ENCODE peak calls at places on chromosomes 13 and 19, in six cellular contexts. One of them, this sample, is unnamed.
A peak's percentile ranks its signal among the peaks of the same experiment; 100 is the strongest.

GRCh38 chr13:36919206-36919832 is 719 bp downstream of the SMAD9 start:
- DNase-seq in trophoblast cell: peak; percentile 35
- DNase-seq in IMR-90: peak; percentile 17
- DNase-seq in H9: peak; percentile 58
- DNase-seq in mesenchymal stem cell: peak; percentile 65
- DNase-seq in H1: peak; percentile 67
- DNase-seq in this sample: peak; percentile 37

GRCh38 chr13:101406787-101407186 is 9.5 kb downstream of the NALCN start:
- DNase-seq in trophoblast cell: peak; percentile 57
- DNase-seq in IMR-90: no peak
- DNase-seq in H9: no peak
- DNase-seq in mesenchymal stem cell: no peak
- DNase-seq in H1: no peak
- DNase-seq in this sample: no peak

GRCh38 chr19:485583-486236 is 10.6 kb upstream of the MADCAM1 start:
- DNase-seq in trophoblast cell: no peak
- DNase-seq in IMR-90: no peak
- DNase-seq in H9: no peak
- DNase-seq in mesenchymal stem cell: peak; percentile 76
- DNase-seq in H1: no peak
- DNase-seq in this sample: peak; percentile 75

GRCh38 chr13:75934889-75935288 is 298.8 kb downstream of the LMO7 start:
- DNase-seq in trophoblast cell: no peak
- DNase-seq in IMR-90: peak; percentile 62
- DNase-seq in H9: no peak
- DNase-seq in mesenchymal stem cell: peak; percentile 34
- DNase-seq in H1: no peak
- DNase-seq in this sample: no peak

GRCh38 chr19:6064016-6064702 is 46.1 kb downstream of the RFX2 start:
- DNase-seq in trophoblast cell: peak; percentile 77
- DNase-seq in IMR-90: no peak
- DNase-seq in H9: no peak
- DNase-seq in mesenchymal stem cell: no peak
- DNase-seq in H1: no peak
- DNase-seq in this sample: no peak

GRCh38 chr19:57351867-57352266 is 796 bp downstream of the ZNF304 start:
- DNase-seq in trophoblast cell: no peak
- DNase-seq in IMR-90: peak; percentile 4
- DNase-seq in H9: no peak
- DNase-seq in mesenchymal stem cell: peak; percentile 43
- DNase-seq in H1: no peak
- DNase-seq in this sample: no peak

GRCh38 chr13:59274958-59275727 is 888.6 kb downstream of the DIAPH3 start:
- DNase-seq in trophoblast cell: no peak
- DNase-seq in IMR-90: no peak
- DNase-seq in H9: no peak
- DNase-seq in mesenchymal stem cell: no peak
- DNase-seq in H1: no peak
- DNase-seq in this sample: no peak

GRCh38 chr19:16628984-16629691 is 1.1 kb upstream of the MED26 start:
- DNase-seq in trophoblast cell: no peak
- DNase-seq in IMR-90: peak; percentile 72
- DNase-seq in H9: no peak
- DNase-seq in mesenchymal stem cell: peak; percentile 71
- DNase-seq in H1: no peak
- DNase-seq in this sample: no peak

GRCh38 chr19:46967578-46968018 is 52.0 kb upstream of the NPAS1 start:
- DNase-seq in trophoblast cell: no peak
- DNase-seq in IMR-90: no peak
- DNase-seq in H9: no peak
- DNase-seq in mesenchymal stem cell: no peak
- DNase-seq in H1: no peak
- DNase-seq in this sample: no peak

GRCh38 chr19:1101337-1101698 is 2.5 kb upstream of the GPX4 start:
- DNase-seq in trophoblast cell: no peak
- DNase-seq in IMR-90: no peak
- DNase-seq in H9: no peak
- DNase-seq in mesenchymal stem cell: no peak
- DNase-seq in H1: no peak
- DNase-seq in this sample: no peak

GRCh38 chr19:40831502-40832430 is 18.5 kb downstream of the CYP2A6 start:
- DNase-seq in trophoblast cell: peak; percentile 92
- DNase-seq in IMR-90: peak; percentile 97
- DNase-seq in H9: no peak
- DNase-seq in mesenchymal stem cell: peak; percentile 98
- DNase-seq in H1: no peak
- DNase-seq in this sample: no peak

GRCh38 chr13:27120811-27121210 is 50.8 kb downstream of the USP12 start:
- DNase-seq in trophoblast cell: no peak
- DNase-seq in IMR-90: peak; percentile 28
- DNase-seq in H9: no peak
- DNase-seq in mesenchymal stem cell: no peak
- DNase-seq in H1: no peak
- DNase-seq in this sample: no peak

GRCh38 chr13:65787087-65787486 is 1443.0 kb downstream of the PCDH9 start:
- DNase-seq in trophoblast cell: no peak
- DNase-seq in IMR-90: peak; percentile 27
- DNase-seq in H9: no peak
- DNase-seq in mesenchymal stem cell: no peak
- DNase-seq in H1: no peak
- DNase-seq in this sample: no peak

GRCh38 chr19:29098863-29099481 is 114.0 kb downstream of the UQCRFS1 start:
- DNase-seq in trophoblast cell: peak; percentile 83
- DNase-seq in IMR-90: peak; percentile 77
- DNase-seq in H9: no peak
- DNase-seq in mesenchymal stem cell: no peak
- DNase-seq in H1: no peak
- DNase-seq in this sample: no peak

GRCh38 chr19:28327905-28328304 is 885.0 kb downstream of the UQCRFS1 start:
- DNase-seq in trophoblast cell: no peak
- DNase-seq in IMR-90: no peak
- DNase-seq in H9: no peak
- DNase-seq in mesenchymal stem cell: no peak
- DNase-seq in H1: no peak
- DNase-seq in this sample: no peak

GRCh38 chr13:46983881-46984280 is 87.0 kb upstream of the HTR2A start:
- DNase-seq in trophoblast cell: no peak
- DNase-seq in IMR-90: peak; percentile 76
- DNase-seq in H9: no peak
- DNase-seq in mesenchymal stem cell: peak; percentile 55
- DNase-seq in H1: no peak
- DNase-seq in this sample: no peak

GRCh38 chr19:3723883-3724282 is 15.7 kb downstream of the TJP3 start:
- DNase-seq in trophoblast cell: no peak
- DNase-seq in IMR-90: no peak
- DNase-seq in H9: no peak
- DNase-seq in mesenchymal stem cell: no peak
- DNase-seq in H1: no peak
- DNase-seq in this sample: no peak

GRCh38 chr19:11225172-11225571 is 14.2 kb upstream of the ANGPTL8 start:
- DNase-seq in trophoblast cell: no peak
- DNase-seq in IMR-90: no peak
- DNase-seq in H9: no peak
- DNase-seq in mesenchymal stem cell: no peak
- DNase-seq in H1: no peak
- DNase-seq in this sample: no peak

GRCh38 chr13:43487885-43488284 is 298.9 kb downstream of the ENOX1 start:
- DNase-seq in trophoblast cell: no peak
- DNase-seq in IMR-90: no peak
- DNase-seq in H9: no peak
- DNase-seq in mesenchymal stem cell: no peak
- DNase-seq in H1: no peak
- DNase-seq in this sample: no peak

GRCh38 chr19:35556846-35557538 is 6.5 kb downstream of the ATP4A start:
- DNase-seq in trophoblast cell: no peak
- DNase-seq in IMR-90: no peak
- DNase-seq in H9: no peak
- DNase-seq in mesenchymal stem cell: no peak
- DNase-seq in H1: no peak
- DNase-seq in this sample: no peak

GRCh38 chr19:1424182-1424955 is 13.8 kb upstream of the RPS15 start:
- DNase-seq in trophoblast cell: no peak
- DNase-seq in IMR-90: no peak
- DNase-seq in H9: no peak
- DNase-seq in mesenchymal stem cell: no peak
- DNase-seq in H1: no peak
- DNase-seq in this sample: no peak

GRCh38 chr13:27338816-27339215 is 68.2 kb downstream of the RASL11A start:
- DNase-seq in trophoblast cell: no peak
- DNase-seq in IMR-90: no peak
- DNase-seq in H9: peak; percentile 77
- DNase-seq in mesenchymal stem cell: peak; percentile 47
- DNase-seq in H1: no peak
- DNase-seq in this sample: no peak

GRCh38 chr13:103282571-103283450 is 216.6 kb upstream of the SLC10A2 start:
- DNase-seq in trophoblast cell: peak; percentile 94
- DNase-seq in IMR-90: peak; percentile 49
- DNase-seq in H9: no peak
- DNase-seq in mesenchymal stem cell: peak; percentile 47
- DNase-seq in H1: no peak
- DNase-seq in this sample: no peak
- H2AFZ ChIP-seq in trophoblast cell: no peak overlapping the region
- H2AFZ ChIP-seq in IMR-90: no peak overlapping the region
- H2AFZ ChIP-seq in H9: no peak overlapping the region
- H2AFZ ChIP-seq in mesenchymal stem cell: no peak overlapping the region
- H2AFZ ChIP-seq in H1: peak overlapping the region; percentile 55
- H2AFZ ChIP-seq in this sample: no peak overlapping the region

DNA sequence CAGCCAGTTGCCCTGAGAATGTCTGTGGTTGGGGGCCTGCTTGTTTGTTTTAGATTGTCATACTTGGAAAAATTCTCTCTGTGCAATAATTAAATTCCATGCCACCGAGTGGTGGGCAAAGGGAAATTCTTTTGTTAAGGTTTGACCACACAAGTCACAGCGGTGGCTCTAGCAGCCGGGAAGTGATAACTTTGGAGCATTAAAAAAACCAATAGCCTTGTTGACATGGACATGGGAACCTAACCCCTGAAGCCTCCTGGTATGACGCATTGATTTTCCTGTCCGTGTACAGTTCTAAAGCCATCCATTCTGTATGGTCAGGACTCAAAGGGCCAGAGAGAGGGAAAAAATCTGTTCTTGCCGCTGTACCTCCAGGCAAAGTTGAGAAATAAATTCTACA is 384.9 kb upstream of the ZNF507 start:
- DNase-seq in trophoblast cell: no peak
- DNase-seq in IMR-90: no peak
- DNase-seq in H9: no peak
- DNase-seq in mesenchymal stem cell: peak; percentile 12
- DNase-seq in H1: no peak
- DNase-seq in this sample: no peak
- H4K91ac ChIP-seq in trophoblast cell: no peak overlapping the region
- H4K91ac ChIP-seq in IMR-90: no peak overlapping the region
- H4K91ac ChIP-seq in H9: no peak overlapping the region
- H4K91ac ChIP-seq in mesenchymal stem cell: peak overlapping the region; percentile 11
- H4K91ac ChIP-seq in H1: no peak overlapping the region
- H4K91ac ChIP-seq in this sample: no peak overlapping the region

GRCh38 chr19:52785506-52785905 is 1.1 kb downstream of the ZNF600 start:
- DNase-seq in trophoblast cell: no peak
- DNase-seq in IMR-90: no peak
- DNase-seq in H9: no peak
- DNase-seq in mesenchymal stem cell: no peak
- DNase-seq in H1: no peak
- DNase-seq in this sample: no peak
- H2AFZ ChIP-seq in trophoblast cell: no peak overlapping the region
- H2AFZ ChIP-seq in IMR-90: no peak overlapping the region
- H2AFZ ChIP-seq in H9: no peak overlapping the region
- H2AFZ ChIP-seq in mesenchymal stem cell: no peak overlapping the region
- H2AFZ ChIP-seq in H1: no peak overlapping the region
- H2AFZ ChIP-seq in this sample: no peak overlapping the region

GRCh38 chr13:67481445-67481844 is 251.3 kb upstream of the PCDH9 start:
- DNase-seq in trophoblast cell: no peak
- DNase-seq in IMR-90: no peak
- DNase-seq in H9: no peak
- DNase-seq in mesenchymal stem cell: no peak
- DNase-seq in H1: no peak
- DNase-seq in this sample: no peak
- H4K91ac ChIP-seq in trophoblast cell: no peak overlapping the region
- H4K91ac ChIP-seq in IMR-90: no peak overlapping the region
- H4K91ac ChIP-seq in H9: no peak overlapping the region
- H4K91ac ChIP-seq in mesenchymal stem cell: no peak overlapping the region
- H4K91ac ChIP-seq in H1: no peak overlapping the region
- H4K91ac ChIP-seq in this sample: no peak overlapping the region

GRCh38 chr13:29583073-29583785 is 12.3 kb downstream of the SLC7A1 start:
- DNase-seq in trophoblast cell: no peak
- DNase-seq in IMR-90: peak; percentile 76
- DNase-seq in H9: no peak
- DNase-seq in mesenchymal stem cell: peak; percentile 53
- DNase-seq in H1: no peak
- DNase-seq in this sample: no peak
- H2AFZ ChIP-seq in trophoblast cell: no peak overlapping the region
- H2AFZ ChIP-seq in IMR-90: peak overlapping the region; percentile 28
- H2AFZ ChIP-seq in H9: no peak overlapping the region
- H2AFZ ChIP-seq in mesenchymal stem cell: no peak overlapping the region
- H2AFZ ChIP-seq in H1: no peak overlapping the region
- H2AFZ ChIP-seq in this sample: no peak overlapping the region

DNA sequence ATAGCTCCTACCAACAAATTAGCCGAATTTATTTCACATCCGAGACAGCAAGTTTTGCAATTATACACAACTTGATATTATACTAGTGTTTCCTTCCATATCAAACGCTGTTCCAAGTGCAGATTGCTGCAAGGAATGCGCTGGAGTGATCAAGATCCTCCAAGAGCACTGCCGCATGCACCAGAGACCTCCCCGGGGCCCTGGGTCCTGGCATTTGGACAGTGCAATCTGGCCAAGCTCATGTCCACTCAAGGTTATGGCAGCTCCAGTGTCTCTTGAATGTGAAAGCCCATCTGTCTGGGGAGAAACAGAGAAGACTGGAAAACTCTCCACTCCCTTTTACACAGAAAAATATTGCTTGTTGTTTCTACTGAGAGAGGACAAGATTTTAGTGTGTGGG is 111.9 kb downstream of the HSPH1 start:
- DNase-seq in trophoblast cell: no peak
- DNase-seq in IMR-90: no peak
- DNase-seq in H9: no peak
- DNase-seq in mesenchymal stem cell: no peak
- DNase-seq in H1: no peak
- DNase-seq in this sample: no peak
- H4K91ac ChIP-seq in trophoblast cell: no peak overlapping the region
- H4K91ac ChIP-seq in IMR-90: no peak overlapping the region
- H4K91ac ChIP-seq in H9: no peak overlapping the region
- H4K91ac ChIP-seq in mesenchymal stem cell: no peak overlapping the region
- H4K91ac ChIP-seq in H1: no peak overlapping the region
- H4K91ac ChIP-seq in this sample: no peak overlapping the region

This sample was measured in neuronal stem cell.